ENCODE peak calls at places on chromosomes 1 and 21, in ten cellular contexts. X is tibial nerve, F is body of pancreas, L is stomach, W is heart left ventricle, M is HCT116, P is PC-9, D is hepatocyte, C is fibroblast of lung, J is astrocyte. I is an unnamed sample. For H3K9me3, the result is how much of the 10 kb centered on the place peaks cover.

GRCh38 chr1:12531169-12531479 is 86.9 kb downstream of the DHRS3 start:
- DNase-seq in X (no peak), F (no peak), L (no peak), W (no peak), M (no peak), P (no peak), D (no peak), C (no peak), J (no peak), I (no peak)

GRCh38 chr1:19425643-19426245 is 59.6 kb downstream of the CAPZB start:
- DNase-seq in X (no peak), F (no peak), L (no peak), W (no peak), M (no peak), P (no peak), D (no peak), C (no peak), J (no peak), I (no peak)

GRCh38 chr1:162709132-162709860 is 77.0 kb downstream of the DDR2 start:
- DNase-seq in X (no peak), F (no peak), L (no peak), W (no peak), M (no peak), P (no peak), D (no peak), C (no peak), J (no peak), I (peak)

GRCh38 chr1:74963120-74963519 is 171.1 kb upstream of the LHX8 start:
- DNase-seq in X (no peak), F (no peak), L (no peak), W (no peak), M (no peak), P (no peak), D (no peak), C (no peak), J (no peak), I (no peak)

GRCh38 chr1:37234941-37235418 is 200.7 kb upstream of the GRIK3 start:
- DNase-seq in X (no peak), F (no peak), L (no peak), W (no peak), M (no peak), P (no peak), D (no peak), C (no peak), J (no peak), I (no peak)

GRCh38 chr21:38289697-38290096 is 32.9 kb downstream of the KCNJ15 start:
- DNase-seq in X (peak), F (no peak), L (no peak), W (peak), M (no peak), P (no peak), D (peak), C (peak), J (peak), I (peak)

GRCh38 chr1:205506409-205507196 is 2.1 kb downstream of the CDK18 start:
- DNase-seq in X (no peak), F (no peak), L (no peak), W (no peak), M (no peak), P (no peak), D (no peak), C (no peak), J (no peak), I (peak)

GRCh38 chr1:81670286-81670685 is 130.4 kb upstream of the ADGRL2 start:
- DNase-seq in X (peak), F (peak), L (peak), W (peak), M (no peak), P (no peak), D (peak), C (peak), J (peak), I (peak)

GRCh38 chr1:26538480-26539412 is 9.2 kb downstream of the RPS6KA1 start:
- DNase-seq in X (no peak), F (peak), L (peak), W (peak), M (peak), P (no peak), D (no peak), C (peak), J (no peak), I (peak)

GRCh38 chr1:160795951-160796383 is at the start of gene LY9:
- DNase-seq in X (peak), F (no peak), L (peak), W (no peak), M (no peak), P (no peak), D (no peak), C (no peak), J (no peak), I (no peak)

GRCh38 chr1:26372039-26372438 is 511 bp downstream of the ZNF683 start:
- DNase-seq in X (no peak), F (no peak), L (no peak), W (no peak), M (no peak), P (no peak), D (no peak), C (peak), J (no peak), I (peak)

GRCh38 chr1:151167116-151167515 is 1.2 kb downstream of the SCNM1 start:
- DNase-seq in X (no peak), F (no peak), L (no peak), W (no peak), M (no peak), P (no peak), D (no peak), C (no peak), J (no peak), I (no peak)

GRCh38 chr1:30471307-30471706 is 252.1 kb downstream of the MATN1 start:
- DNase-seq in X (no peak), F (no peak), L (no peak), W (no peak), M (peak), P (no peak), D (no peak), C (no peak), J (no peak), I (no peak)

GRCh38 chr1:83087851-83088250 is 911.1 kb downstream of the TTLL7 start:
- DNase-seq in X (no peak), F (no peak), L (no peak), W (no peak), M (no peak), P (no peak), D (no peak), C (no peak), J (no peak), I (no peak)
- H3K9me3 ChIP-seq in X (under half), F (under half), L (under half), W (under half), M (under half), P (under half), D (under half), C (under half), J (under half), I (under half)

GRCh38 chr1:70143052-70143659 is 62.2 kb downstream of the LRRC40 start:
- DNase-seq in X (no peak), F (no peak), L (no peak), W (no peak), M (no peak), P (no peak), D (no peak), C (peak), J (peak), I (no peak)
- TF ChIP-seq CTCF in X (no peak), F (no peak), L (no peak), W (peak), M (no peak), P (peak), D (peak), C (peak), J (peak), I (peak)

GRCh38 chr1:2942410-2942809 is 78.9 kb upstream of the ACTRT2 start:
- DNase-seq in X (no peak), F (no peak), L (no peak), W (no peak), M (no peak), P (no peak), D (no peak), C (no peak), J (no peak), I (peak)
- H3K9me3 ChIP-seq in X (under half), F (under half), L (under half), W (under half), M (under half), P (under half), D (under half), C (under half), J (under half), I (under half)

DNA sequence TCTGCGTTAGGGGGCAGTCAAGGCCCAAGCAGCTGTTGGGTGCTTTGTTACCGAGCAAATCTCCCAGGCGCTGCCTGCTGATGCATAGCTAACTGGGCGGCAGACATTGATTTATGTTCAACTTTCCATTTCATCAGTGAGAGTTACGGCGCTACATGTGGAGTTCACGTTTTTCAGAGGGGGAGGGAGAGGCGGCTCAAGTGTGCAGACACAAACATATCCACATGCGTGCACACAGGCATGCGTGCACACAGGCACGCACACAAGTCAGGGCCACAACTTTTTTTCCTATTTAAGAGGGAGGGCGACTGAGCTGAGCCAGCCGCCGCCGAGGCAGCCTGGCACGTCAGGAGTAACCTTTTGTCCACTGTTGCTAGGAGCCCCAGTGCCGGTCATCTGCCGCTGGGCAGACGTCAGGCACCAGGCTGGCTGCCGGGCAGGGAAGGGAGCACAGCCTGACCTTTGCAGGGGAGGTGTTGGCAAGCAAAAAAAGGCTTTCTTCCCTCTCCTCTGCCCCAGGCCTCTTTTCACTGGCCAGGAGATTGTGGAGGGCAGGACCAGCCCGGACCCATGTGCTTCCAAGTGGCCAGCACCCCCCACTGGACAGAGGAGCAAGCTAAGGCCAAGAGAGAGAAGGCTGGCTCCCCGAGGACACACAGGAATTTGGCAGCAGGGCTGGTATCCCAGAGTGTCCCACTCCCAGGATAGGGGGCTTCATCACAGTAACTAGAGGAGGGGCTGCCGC is 73.3 kb downstream of the MRPL37 start:
- DNase-seq in X (peak), F (peak), L (peak), W (peak), M (no peak), P (no peak), D (peak), C (peak), J (peak), I (no peak)
- TF ChIP-seq CTCF in X (no peak), F (peak), L (no peak), W (no peak), M (no peak), P (no peak), D (peak), C (peak), J (no peak), I (peak)

GRCh38 chr1:65946960-65947359 is 154.3 kb downstream of the PDE4B start:
- DNase-seq in X (no peak), F (no peak), L (no peak), W (no peak), M (no peak), P (no peak), D (no peak), C (no peak), J (no peak), I (no peak)
- H3K9me3 ChIP-seq in X (under half), F (under half), L (under half), W (under half), M (under half), P (under half), D (under half), C (under half), J (under half), I (under half)

GRCh38 chr1:212293579-212293978 is 8.4 kb downstream of the PPP2R5A start:
- DNase-seq in X (no peak), F (no peak), L (no peak), W (no peak), M (no peak), P (no peak), D (peak), C (no peak), J (no peak), I (no peak)
- TF ChIP-seq CTCF in X (no peak), F (peak), L (no peak), W (no peak), M (no peak), P (no peak), D (peak), C (peak), J (peak), I (peak)

GRCh38 chr1:2910211-2910610 is 108.7 kb upstream of the TTC34 start:
- DNase-seq in X (no peak), F (no peak), L (no peak), W (no peak), M (no peak), P (no peak), D (no peak), C (no peak), J (no peak), I (no peak)
- H3K9me3 ChIP-seq in X (under half), F (under half), L (under half), W (under half), M (under half), P (under half), D (under half), C (under half), J (under half), I (under half)

DNA sequence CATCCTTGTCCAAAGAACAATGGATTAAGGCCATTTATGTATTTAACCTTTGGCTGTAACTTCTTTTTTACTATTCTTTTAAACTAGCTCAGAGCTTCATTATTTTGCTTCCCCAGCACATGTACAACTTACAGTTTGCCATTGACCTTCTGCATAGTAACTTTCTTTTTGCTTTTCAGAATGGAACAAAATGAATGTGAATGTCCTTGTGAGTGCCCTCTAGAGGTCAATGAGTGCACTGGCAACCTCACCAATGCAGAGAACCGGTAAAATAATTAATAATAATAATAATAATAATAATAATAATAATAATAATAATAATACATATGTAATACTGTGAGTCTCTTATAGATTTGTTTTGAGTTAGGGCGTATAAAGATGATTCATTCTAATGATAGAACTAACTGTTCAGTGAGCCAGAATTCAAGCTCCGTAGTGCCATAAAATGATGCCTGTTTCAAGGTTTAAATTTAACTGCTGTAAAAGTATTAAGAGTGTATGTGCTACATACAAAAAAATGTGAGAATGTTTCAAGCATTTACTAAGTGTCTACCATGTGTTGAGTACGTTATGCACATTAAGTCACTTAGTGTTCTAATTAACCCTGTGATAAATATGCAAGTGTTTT is 69.0 kb upstream of the RAVER2 start:
- DNase-seq in X (no peak), F (no peak), L (no peak), W (no peak), M (no peak), P (no peak), D (peak), C (peak), J (no peak), I (no peak)
- TF ChIP-seq CTCF in X (peak), F (peak), L (peak), W (peak), M (peak), P (peak), D (peak), C (peak), J (peak), I (peak)

I was measured in osteoblast.